ENCODE peak calls at places on chromosomes 6 and 20, in five cellular contexts. C is CD8-positive, alpha-beta T cell; G is fibroblast of lung; P is substantia nigra; A is PC-9. U is an unnamed sample.

GRCh38 chr6:158500016-158500735 is 59.7 kb upstream of the TMEM181 start:
- DNase-seq in C (no peak), G (peak; percentile 25), P (no peak), A (no peak), U (no peak)

GRCh38 chr20:41293269-41294037 is 24.1 kb downstream of the ZHX3 start:
- DNase-seq in P (no peak), G (no peak), A (no peak), C (no peak), U (peak; percentile 59)

GRCh38 chr6:27668442-27669275 is 195.8 kb upstream of the ZNF184 start:
- DNase-seq in A (peak; percentile 75), C (no peak), P (peak; percentile 1), G (peak; percentile 88), U (no peak)

GRCh38 chr6:31888281-31889258 is 8.9 kb downstream of the EHMT2 start:
- DNase-seq in P (no peak), A (no peak), C (peak; percentile 41), G (no peak), U (no peak)

GRCh38 chr6:89797317-89797716 is 22.3 kb downstream of the MDN1 start:
- DNase-seq in G (peak; percentile 96), P (no peak), A (no peak), C (no peak), U (no peak)

GRCh38 chr6:73610444-73611275 is 43.1 kb downstream of the SLC17A5 start:
- DNase-seq in C (no peak), P (no peak), G (peak; percentile 33), A (peak; percentile 56), U (no peak)

GRCh38 chr6:47134476-47135189 is 92.5 kb upstream of the ADGRF1 start:
- DNase-seq in C (no peak), A (peak; percentile 98), P (no peak), G (peak; percentile 99), U (no peak)

GRCh38 chr6:150565945-150566344 is 33.7 kb upstream of the PLEKHG1 start:
- DNase-seq in G (no peak), P (no peak), C (no peak), A (no peak), U (no peak)

GRCh38 chr6:140909156-140909555 is 1223.6 kb upstream of the GJE1 start:
- DNase-seq in C (no peak), G (peak; percentile 80), A (no peak), P (no peak), U (no peak)

GRCh38 chr6:128600397-128600951 is 80.1 kb upstream of the PTPRK start:
- DNase-seq in A (peak; percentile 78), G (peak; percentile 98), P (no peak), C (no peak), U (no peak)

GRCh38 chr6:106097368-106098231 is 11.5 kb downstream of the PRDM1 start:
- DNase-seq in A (no peak), C (no peak), P (no peak), G (peak; percentile 58), U (no peak)

GRCh38 chr6:80618953-80619352 is 512.5 kb downstream of the BCKDHB start:
- DNase-seq in G (peak; percentile 75), P (no peak), C (no peak), A (no peak), U (no peak)

GRCh38 chr6:105810105-105810921 is 275.8 kb upstream of the PRDM1 start:
- DNase-seq in C (no peak), G (peak; percentile 88), A (peak; percentile 89), P (no peak), U (peak; percentile 24)

GRCh38 chr20:36465109-36466080 is 75.9 kb upstream of the MYL9 start:
- DNase-seq in C (peak; percentile 35), P (no peak), G (peak; percentile 89), A (peak; percentile 84), U (peak; percentile 26)

GRCh38 chr6:27312146-27312949 is at the start of gene POM121L2:
- DNase-seq in G (peak; percentile 36), P (no peak), A (peak; percentile 64), C (peak; percentile 38), U (peak; percentile 9)

GRCh38 chr6:148501178-148501590 is 158.5 kb downstream of the SASH1 start:
- DNase-seq in A (no peak), G (peak; percentile 98), C (no peak), P (no peak), U (peak; percentile 54)

GRCh38 chr6:124967444-124967843 is 5.2 kb downstream of the RNF217 start:
- DNase-seq in C (no peak), G (no peak), P (no peak), A (peak; percentile 86), U (no peak)

GRCh38 chr6:169724554-169725269 is 412 bp upstream of the PHF10 start:
- DNase-seq in A (no peak), C (peak; percentile 62), P (peak; percentile 70), G (peak; percentile 47), U (no peak)

GRCh38 chr6:115071962-115072361 is 729.1 kb upstream of the HS3ST5 start:
- DNase-seq in A (no peak), C (no peak), P (no peak), G (no peak), U (no peak)

GRCh38 chr6:34901930-34902329 is 12.9 kb downstream of the ANKS1A start:
- DNase-seq in A (no peak), G (peak; percentile 74), C (no peak), P (no peak), U (no peak)

GRCh38 chr20:20603339-20603990 is 109.0 kb downstream of the RALGAPA2 start:
- DNase-seq in P (no peak), A (no peak), G (no peak), C (no peak), U (no peak)
- H3K27ac ChIP-seq in P (no peak overlapping the region), A (no peak overlapping the region), G (no peak overlapping the region), C (no peak overlapping the region), U (no peak overlapping the region)

GRCh38 chr6:137904822-137905617 is 38.0 kb downstream of the TNFAIP3 start:
- DNase-seq in P (no peak), C (no peak), G (peak; percentile 51), A (no peak), U (no peak)

GRCh38 chr6:137902721-137903120 is 35.7 kb downstream of the TNFAIP3 start:
- DNase-seq in P (no peak), G (no peak), A (no peak), C (no peak), U (no peak)

GRCh38 chr6:137906020-137906472 is 39.0 kb downstream of the TNFAIP3 start:
- DNase-seq in P (no peak), G (no peak), A (no peak), C (no peak), U (no peak)

GRCh38 chr6:137903274-137903932 is 36.3 kb downstream of the TNFAIP3 start:
- DNase-seq in A (no peak), G (no peak), P (no peak), C (no peak), U (no peak)

GRCh38 chr6:137903933-137904821 is 37.1 kb downstream of the TNFAIP3 start:
- DNase-seq in C (no peak), G (peak; percentile 72), A (no peak), P (no peak), U (no peak)
- H3K27ac ChIP-seq in C (no peak overlapping the region), G (no peak overlapping the region), A (no peak overlapping the region), P (no peak overlapping the region), U (no peak overlapping the region)

DNA sequence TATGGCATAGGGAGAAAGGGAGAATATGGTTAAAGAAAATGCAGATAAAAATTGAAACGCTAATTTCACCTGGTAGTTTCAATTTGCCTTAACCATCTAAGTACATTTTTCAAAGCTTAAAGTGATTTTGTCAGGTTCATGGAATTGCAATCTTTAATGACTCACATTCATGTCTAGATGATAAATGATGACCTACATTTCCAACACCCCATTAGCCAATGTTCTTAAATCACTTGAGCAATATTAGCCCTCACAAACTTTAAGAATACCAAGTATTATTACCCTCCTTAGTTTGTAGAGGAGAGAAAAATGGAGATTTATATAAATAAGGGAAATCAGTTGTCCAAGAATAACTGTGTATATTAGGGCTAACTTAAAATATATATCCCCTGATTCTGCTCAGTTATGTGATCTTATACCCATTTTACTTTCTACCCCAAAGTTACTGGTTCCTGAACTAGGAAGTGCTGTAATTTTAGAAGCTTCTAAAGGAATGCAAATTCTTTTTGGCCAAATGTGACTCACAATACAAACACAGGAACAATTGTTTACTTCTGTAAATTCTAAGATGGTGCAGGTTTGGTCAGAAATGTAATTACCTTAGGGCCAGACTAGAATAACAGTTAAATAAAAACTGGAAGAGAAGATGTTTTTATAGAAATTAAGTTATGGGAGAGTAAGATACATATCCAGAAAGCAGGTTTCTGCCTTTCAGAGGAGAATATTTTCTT is 34.5 kb downstream of the TPBG start:
- DNase-seq in P (no peak), A (peak; percentile 82), C (no peak), G (peak; percentile 86), U (no peak)
- H3K27ac ChIP-seq in P (no peak overlapping the region), A (peak overlapping the region; percentile 98), C (no peak overlapping the region), G (no peak overlapping the region), U (no peak overlapping the region)

DNA sequence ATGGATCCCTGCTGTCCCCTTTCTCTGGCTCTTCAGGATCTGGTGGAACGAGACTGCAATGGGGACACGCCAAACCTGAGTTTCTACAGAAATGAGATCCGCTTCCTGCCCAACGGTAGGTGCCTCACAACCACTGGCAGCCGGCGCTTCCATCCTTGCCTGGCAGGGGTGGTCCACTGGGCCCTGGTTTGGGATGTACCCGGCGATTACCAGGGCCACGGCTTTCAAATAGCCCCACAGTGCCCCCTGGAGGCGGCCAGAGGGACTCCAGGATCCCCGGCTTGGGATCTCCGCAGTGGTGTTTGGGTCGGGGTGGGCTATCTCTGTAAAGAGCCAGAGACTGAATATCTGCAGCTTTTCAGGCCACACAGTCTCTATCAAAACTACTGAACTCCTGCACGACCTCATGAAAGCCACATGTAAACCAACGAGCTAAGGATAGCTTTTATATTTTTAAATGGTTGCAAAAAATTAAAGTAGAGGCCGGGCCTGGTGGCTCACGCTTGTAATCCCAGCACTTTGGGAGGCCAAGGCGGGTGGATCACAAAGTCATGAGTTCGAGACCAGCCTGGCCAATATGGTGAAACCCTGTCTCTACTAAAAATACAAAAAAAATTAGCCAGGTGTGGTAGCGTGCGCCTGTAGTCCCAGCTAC is 3.7 kb downstream of the OGFR start:
- DNase-seq in C (peak; percentile 70), A (no peak), G (no peak), P (peak; percentile 42), U (peak; percentile 57)
- H3K27ac ChIP-seq in C (no peak overlapping the region), A (no peak overlapping the region), G (no peak overlapping the region), P (no peak overlapping the region), U (no peak overlapping the region)

GRCh38 chr20:51440589-51440988 is 101.9 kb downstream of the NFATC2 start:
- DNase-seq in C (no peak), A (no peak), P (no peak), G (no peak), U (no peak)
- H3K27ac ChIP-seq in C (no peak overlapping the region), A (no peak overlapping the region), P (no peak overlapping the region), G (no peak overlapping the region), U (no peak overlapping the region)

U was measured in tibial nerve.